ENCODE peak calls at places on chromosomes 16 and 17, in ten cellular contexts. L, B, X, A, W, J, Z, U, D and M are unnamed samples.

GRCh38 chr17:19313066-19313745 is 49.3 kb downstream of the B9D1 start:
- DNase-seq in W (no peak), D (no peak), U (no peak), J (no peak), L (no peak), Z (no peak), B (no peak), X (no peak), A (no peak), M (no peak)

GRCh38 chr16:1338119-1338730 is 4.8 kb downstream of the BAIAP3 start:
- DNase-seq in B (peak), J (no peak), D (no peak), X (peak), W (no peak), A (no peak), L (peak), Z (no peak), U (no peak), M (no peak)

GRCh38 chr17:63442549-63443035 is 3.5 kb downstream of the CYB561 start:
- DNase-seq in Z (peak), U (no peak), W (no peak), D (no peak), J (no peak), A (no peak), L (no peak), X (no peak), B (no peak), M (no peak)

GRCh38 chr17:78144146-78144719 is 2.0 kb upstream of the C17orf99 start:
- DNase-seq in W (no peak), X (peak), L (no peak), U (peak), J (no peak), Z (no peak), A (peak), B (peak), D (peak), M (peak)

GRCh38 chr17:56021681-56022205 is 131.5 kb upstream of the ANKFN1 start:
- DNase-seq in U (no peak), W (no peak), A (no peak), Z (no peak), X (no peak), D (no peak), L (no peak), J (no peak), B (no peak), M (no peak)

GRCh38 chr17:51555153-51555552 is 294.8 kb downstream of the UTP18 start:
- DNase-seq in L (no peak), Z (no peak), X (peak), B (no peak), U (no peak), A (no peak), W (no peak), D (no peak), J (no peak), M (no peak)

GRCh38 chr17:68301438-68301959 is 10.2 kb downstream of the ARSG start:
- DNase-seq in A (no peak), W (no peak), D (no peak), Z (no peak), U (no peak), B (no peak), X (no peak), J (no peak), L (no peak), M (no peak)

GRCh38 chr17:79917902-79918484 is 78.8 kb upstream of the CBX4 start:
- DNase-seq in U (peak), A (no peak), D (no peak), Z (no peak), J (no peak), X (no peak), B (no peak), W (no peak), L (no peak), M (no peak)

GRCh38 chr16:84423416-84423837 is 55.1 kb downstream of the ATP2C2 start:
- DNase-seq in B (no peak), W (no peak), Z (no peak), L (peak), D (peak), A (no peak), X (no peak), J (no peak), U (no peak), M (peak)

DNA sequence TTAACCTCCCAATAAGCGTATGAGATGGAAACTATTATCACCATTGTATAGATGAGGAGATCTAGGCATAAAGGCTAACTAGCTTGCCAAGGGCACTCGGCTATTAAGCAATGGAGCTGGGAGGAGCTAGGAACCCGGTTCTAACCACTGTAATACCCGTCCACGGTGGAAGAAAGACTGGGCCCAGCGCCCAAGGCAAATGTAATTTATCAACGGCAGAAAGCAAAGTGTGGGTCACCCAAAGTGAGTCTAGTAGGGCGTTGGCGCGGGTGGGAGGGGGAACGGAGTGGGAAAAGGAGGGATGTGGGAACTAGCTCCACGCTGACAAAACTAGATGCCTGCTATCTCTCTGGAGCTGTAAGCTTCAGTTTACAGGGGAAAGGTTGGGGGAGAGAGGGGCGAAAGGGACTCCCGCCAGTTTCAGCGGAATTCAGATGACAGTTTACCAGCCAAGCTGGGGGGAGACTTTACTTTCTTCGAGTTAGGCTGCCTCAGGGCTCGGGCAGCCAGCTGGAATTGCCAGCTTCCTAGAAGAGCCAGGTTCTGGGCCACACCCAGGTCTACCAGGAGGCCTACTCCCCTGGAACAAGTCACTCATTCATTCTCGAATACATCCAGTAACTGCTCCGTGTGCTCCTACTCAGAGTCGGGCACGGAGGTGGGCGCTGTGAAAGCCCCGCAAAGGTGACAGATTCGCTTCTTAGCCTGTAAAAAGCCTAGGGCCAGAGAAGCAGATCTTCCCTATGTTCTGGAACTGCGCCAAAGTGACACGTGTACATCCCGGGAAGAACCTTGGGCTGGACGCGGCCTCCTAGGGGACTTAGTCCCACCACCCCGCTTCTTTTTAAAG is 837 bp downstream of the LRRC59 start:
- DNase-seq in D (peak), A (no peak), J (no peak), U (peak), L (peak), Z (no peak), B (peak), X (peak), W (peak), M (peak)
- TF ChIP-seq POLR2A in D (no peak), A (no peak), J (no peak), U (no peak), L (no peak), Z (no peak), B (no peak), X (no peak), W (no peak), M (no peak)

GRCh38 chr17:41692722-41693521 is 4.2 kb downstream of the EIF1 start:
- DNase-seq in B (no peak), A (no peak), U (no peak), Z (no peak), D (peak), J (no peak), W (no peak), X (no peak), L (no peak), M (no peak)
- TF ChIP-seq POLR2A in B (no peak), A (no peak), U (no peak), Z (peak), D (peak), J (no peak), W (no peak), X (no peak), L (no peak), M (peak)

GRCh38 chr17:48841395-48841831 is 10.6 kb downstream of the CALCOCO2 start:
- DNase-seq in B (no peak), U (no peak), D (peak), A (no peak), L (no peak), W (peak), Z (peak), J (no peak), X (no peak), M (no peak)
- TF ChIP-seq POLR2A in B (no peak), U (peak), D (no peak), A (peak), L (no peak), W (no peak), Z (no peak), J (no peak), X (no peak), M (no peak)

DNA sequence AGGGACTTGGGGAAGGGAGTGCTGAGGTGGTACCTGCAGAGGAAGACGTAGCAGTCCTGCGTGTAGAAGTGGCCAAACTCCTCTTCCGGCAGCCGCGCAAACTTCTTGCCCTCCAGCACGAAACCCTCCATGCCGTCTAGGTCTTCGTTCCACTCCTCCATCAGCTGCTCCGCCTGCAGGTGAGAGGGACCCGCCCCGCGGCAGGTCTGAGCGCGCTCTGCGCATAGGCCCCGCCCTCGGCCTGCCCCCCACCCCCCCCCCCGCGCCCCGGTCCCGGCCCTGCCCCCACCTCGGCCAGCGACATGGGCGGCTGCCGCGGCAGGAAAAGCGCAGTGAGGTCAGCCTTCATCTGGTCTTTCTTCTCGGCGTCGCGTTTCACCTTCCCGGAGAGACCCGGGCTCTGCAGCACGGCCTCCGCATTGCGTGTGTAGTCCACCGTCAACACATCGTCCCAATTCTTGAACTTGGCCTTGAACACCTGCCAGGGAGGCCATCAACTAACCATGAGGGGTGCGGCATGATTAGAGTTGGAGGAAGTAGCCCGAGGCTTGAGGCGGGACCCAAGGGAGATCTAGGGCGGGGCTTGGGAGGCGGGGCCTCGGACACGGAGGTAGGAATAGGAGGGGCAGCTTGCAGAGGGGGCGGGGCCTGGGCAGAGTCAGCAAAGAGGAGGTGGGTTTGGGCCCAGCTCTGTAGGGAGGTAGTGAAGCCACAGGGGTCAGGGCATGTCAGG is 11.5 kb downstream of the FLII start:
- DNase-seq in B (peak), Z (peak), A (peak), J (no peak), D (peak), U (peak), W (peak), L (peak), X (peak), M (peak)
- TF ChIP-seq POLR2A in B (no peak), Z (no peak), A (no peak), J (no peak), D (no peak), U (no peak), W (no peak), L (no peak), X (no peak), M (no peak)

DNA sequence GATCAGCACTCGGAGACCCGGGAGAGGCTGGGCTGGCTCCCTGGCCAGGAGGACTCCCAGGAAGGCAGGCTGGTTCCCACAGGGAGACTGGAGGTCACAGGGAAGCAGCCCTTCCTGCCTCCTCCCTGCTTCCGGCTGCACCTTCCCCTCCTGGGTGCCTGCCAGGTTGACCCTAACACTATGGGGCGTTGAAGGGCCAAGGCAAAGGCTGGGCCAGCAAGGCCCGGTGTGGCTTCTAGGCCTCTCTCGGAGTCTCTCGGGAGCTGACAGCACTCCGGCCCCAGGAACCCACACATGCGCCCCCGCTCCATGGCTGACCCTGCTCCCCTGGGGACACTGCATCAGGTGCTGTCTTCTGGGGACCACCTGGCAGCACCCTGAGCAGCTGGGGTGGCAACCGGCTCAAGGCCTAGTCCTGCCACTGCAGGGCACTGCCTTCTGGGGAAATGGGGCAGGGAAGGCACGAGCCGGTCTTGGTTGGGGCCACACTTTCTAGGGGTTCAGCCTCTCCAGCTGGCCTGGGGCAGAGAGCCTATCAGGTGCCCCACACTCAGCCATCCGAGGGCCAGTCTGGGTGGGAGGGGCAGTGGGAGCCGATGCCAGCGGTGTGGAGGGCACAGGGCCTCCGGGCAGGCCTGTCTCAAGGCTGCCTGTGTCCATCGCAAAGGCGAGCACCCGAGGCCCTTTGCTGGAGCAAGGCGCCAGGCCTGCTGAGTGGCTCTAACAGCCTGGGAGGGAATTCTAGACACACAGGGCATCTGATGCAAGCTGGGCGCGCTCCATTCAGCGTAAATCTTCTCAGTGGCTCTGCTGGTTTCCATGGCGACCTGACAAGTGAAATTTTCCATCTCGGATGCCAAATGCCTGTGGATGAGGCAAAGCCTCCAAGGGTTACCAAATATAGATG is 5.6 kb upstream of the MTSS2 start:
- DNase-seq in L (no peak), X (no peak), U (peak), B (peak), W (no peak), D (peak), Z (no peak), J (no peak), A (peak), M (no peak)
- TF ChIP-seq POLR2A in L (no peak), X (no peak), U (no peak), B (no peak), W (no peak), D (peak), Z (no peak), J (no peak), A (peak), M (peak)

GRCh38 chr16:81094771-81095251 is 1.4 kb downstream of the GCSH start:
- DNase-seq in B (no peak), X (no peak), J (no peak), A (no peak), L (no peak), Z (no peak), U (no peak), W (no peak), D (peak), M (no peak)
- TF ChIP-seq POLR2A in B (no peak), X (no peak), J (no peak), A (no peak), L (no peak), Z (no peak), U (no peak), W (no peak), D (no peak), M (no peak)

GRCh38 chr16:25108054-25108453 is 3.5 kb upstream of the LCMT1 start:
- DNase-seq in X (no peak), J (no peak), A (no peak), Z (no peak), U (no peak), D (no peak), B (no peak), L (no peak), W (no peak), M (no peak)

GRCh38 chr16:25109643-25110042 is 1.9 kb upstream of the LCMT1 start:
- DNase-seq in D (peak), Z (no peak), B (no peak), A (no peak), L (peak), U (peak), X (peak), W (no peak), J (no peak), M (peak)

GRCh38 chr16:25110392-25110947 is 1.1 kb upstream of the LCMT1 start:
- DNase-seq in A (no peak), D (no peak), B (no peak), X (no peak), J (no peak), W (no peak), L (no peak), Z (no peak), U (no peak), M (no peak)

GRCh38 chr16:25107466-25107792 is 4.1 kb upstream of the LCMT1 start:
- DNase-seq in L (no peak), U (no peak), W (no peak), J (no peak), Z (no peak), B (no peak), D (no peak), A (no peak), X (no peak), M (no peak)

GRCh38 chr16:25106567-25107465 is 4.7 kb upstream of the LCMT1 start:
- DNase-seq in U (peak), D (peak), B (peak), A (peak), W (peak), X (peak), J (peak), L (peak), Z (peak), M (peak)
- TF ChIP-seq POLR2A in U (peak), D (peak), B (peak), A (no peak), W (peak), X (peak), J (peak), L (peak), Z (peak), M (peak)

GRCh38 chr16:89397331-89397861 is 93.0 kb downstream of the ANKRD11 start:
- DNase-seq in U (no peak), W (no peak), D (no peak), A (no peak), L (no peak), X (no peak), B (no peak), Z (no peak), J (no peak), M (no peak)
- TF ChIP-seq POLR2A in U (no peak), W (no peak), D (no peak), A (no peak), L (no peak), X (no peak), B (no peak), Z (no peak), J (no peak), M (no peak)

DNA sequence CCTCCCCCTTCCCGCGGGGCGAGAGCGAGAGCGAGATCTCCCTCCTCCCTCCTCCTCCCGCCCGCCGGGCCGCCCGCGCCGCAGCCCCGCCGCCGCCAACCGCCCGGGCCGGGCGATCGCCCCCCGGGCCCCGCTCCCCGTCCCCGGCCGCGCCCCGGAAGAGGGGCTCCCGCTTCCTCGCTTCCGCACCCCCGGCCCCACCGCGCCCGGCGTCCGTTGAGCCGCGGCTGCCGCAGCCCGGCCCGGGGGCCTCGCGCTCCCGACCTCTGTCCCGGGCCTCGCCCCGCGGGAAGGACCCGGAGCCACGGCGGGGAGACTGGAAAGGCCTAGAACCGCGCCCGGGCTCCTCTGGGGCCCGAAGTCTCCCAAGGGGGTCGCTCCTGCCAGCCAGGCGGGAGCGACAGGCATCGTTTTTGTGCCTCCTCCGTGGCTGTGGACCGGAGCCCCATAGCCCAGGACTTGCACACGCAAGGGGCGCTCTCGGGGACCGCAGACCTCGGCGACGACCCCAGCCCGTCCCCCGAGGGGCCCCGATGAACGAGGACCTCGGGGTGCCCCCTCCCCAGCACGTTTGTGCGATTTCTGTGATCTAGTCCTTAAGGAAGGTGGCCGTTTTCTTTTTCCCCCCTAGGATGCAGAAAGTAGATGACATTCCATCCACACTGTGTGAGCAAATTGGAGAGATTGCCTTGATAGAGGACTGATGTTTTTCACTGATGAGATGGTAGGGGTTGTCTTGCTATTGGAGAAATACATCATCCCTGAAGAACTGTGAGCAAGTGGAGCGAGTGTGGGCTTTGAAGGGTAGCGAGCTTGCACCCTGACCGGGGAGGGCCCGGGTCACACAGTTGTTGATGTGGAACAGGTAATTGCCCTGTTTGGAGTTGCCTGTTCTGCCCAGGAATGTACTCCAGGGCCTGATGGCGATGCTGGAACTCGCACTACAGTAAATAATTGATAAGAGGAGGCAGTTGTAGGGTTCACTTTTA is 610 bp downstream of the BANP start:
- DNase-seq in Z (no peak), J (no peak), X (no peak), A (no peak), L (no peak), W (no peak), U (no peak), B (no peak), D (no peak), M (peak)
- TF ChIP-seq POLR2A in Z (peak), J (no peak), X (peak), A (no peak), L (no peak), W (no peak), U (no peak), B (no peak), D (peak), M (peak)